ENCODE peak calls at places on chromosomes 13 and 19, in five cellular contexts. A is HepG2, C is K562, O is SK-N-SH, R is H1. Y is an unnamed sample. For H3K4me1, the result is how much of the 10 kb centered on the place peaks cover.

GRCh38 chr13:97319088-97319487 is 97.0 kb downstream of the MBNL2 start:
- DNase-seq in A (no peak), C (no peak), O (no peak), R (no peak), Y (no peak)

GRCh38 chr13:82076421-82076820 is 1735.5 kb upstream of the SPRY2 start:
- DNase-seq in A (no peak), C (no peak), O (no peak), R (no peak), Y (no peak)

GRCh38 chr13:60611523-60611922 is 214.5 kb downstream of the TDRD3 start:
- DNase-seq in A (no peak), C (no peak), O (no peak), R (no peak), Y (no peak)

GRCh38 chr13:29429496-29429895 is 166.0 kb downstream of the SLC7A1 start:
- DNase-seq in A (no peak), C (no peak), O (no peak), R (no peak), Y (no peak)

GRCh38 chr19:38727868-38728660 is 16.2 kb downstream of the CAPN12 start:
- DNase-seq in A (no peak), C (peak), O (no peak), R (no peak), Y (no peak)

GRCh38 chr19:18520848-18521691 is 800 bp downstream of the ELL start:
- DNase-seq in A (no peak), C (peak), O (no peak), R (peak), Y (no peak)

GRCh38 chr19:42283248-42284065 is 14.4 kb downstream of the CIC start:
- DNase-seq in A (peak), C (peak), O (peak), R (peak), Y (peak)

GRCh38 chr19:6241680-6242079 is 38.1 kb downstream of the MLLT1 start:
- DNase-seq in A (peak), C (no peak), O (peak), R (no peak), Y (no peak)

GRCh38 chr13:20633802-20634201 is 66.8 kb downstream of the IFT88 start:
- DNase-seq in A (no peak), C (no peak), O (no peak), R (no peak), Y (no peak)

GRCh38 chr19:2237051-2237868 is 636 bp downstream of the SF3A2 start:
- DNase-seq in A (no peak), C (no peak), O (no peak), R (no peak), Y (no peak)

GRCh38 chr19:9917322-9917721 is 19.0 kb downstream of the OLFM2 start:
- DNase-seq in A (peak), C (peak), O (peak), R (no peak), Y (no peak)

GRCh38 chr19:2561895-2562294 is 86.0 kb downstream of the GADD45B start:
- DNase-seq in A (no peak), C (no peak), O (no peak), R (no peak), Y (peak)

GRCh38 chr13:79901336-79901735 is 420.4 kb downstream of the NDFIP2 start:
- DNase-seq in A (no peak), C (no peak), O (no peak), R (no peak), Y (no peak)

GRCh38 chr13:102693250-102693649 is 1.6 kb downstream of the METTL21C start:
- DNase-seq in A (no peak), C (no peak), O (no peak), R (no peak), Y (no peak)

GRCh38 chr19:30666301-30666803 is 294.2 kb downstream of the ZNF536 start:
- DNase-seq in A (peak), C (peak), O (peak), R (peak), Y (no peak)

GRCh38 chr13:95296326-95296939 is 4.8 kb downstream of the ABCC4 start:
- DNase-seq in A (peak), C (no peak), O (peak), R (peak), Y (no peak)

GRCh38 chr13:90420683-90421082 is 926.8 kb upstream of the MIR17HG start:
- DNase-seq in A (no peak), C (no peak), O (no peak), R (no peak), Y (no peak)

GRCh38 chr13:106114981-106115554 is 420.4 kb downstream of the EFNB2 start:
- DNase-seq in A (no peak), C (no peak), O (no peak), R (no peak), Y (no peak)

GRCh38 chr19:16288544-16288943 is 36.1 kb upstream of the KLF2 start:
- DNase-seq in A (no peak), C (no peak), O (no peak), R (no peak), Y (no peak)

GRCh38 chr13:51026016-51026415 is 85.1 kb downstream of the C13orf42 start:
- DNase-seq in A (no peak), C (no peak), O (no peak), R (no peak), Y (no peak)

GRCh38 chr19:10478903-10479384 is 24.2 kb downstream of the KEAP1 start:
- DNase-seq in A (peak), C (peak), O (peak), R (peak), Y (no peak)

GRCh38 chr19:5644051-5644450 is 21.2 kb downstream of the SAFB start:
- DNase-seq in A (no peak), C (no peak), O (no peak), R (no peak), Y (no peak)

GRCh38 chr13:111202149-111202548 is 87.0 kb downstream of the ARHGEF7 start:
- DNase-seq in A (no peak), C (no peak), O (no peak), R (no peak), Y (no peak)

GRCh38 chr19:3243851-3244700 is 19.6 kb downstream of the CELF5 start:
- DNase-seq in A (peak), C (peak), O (no peak), R (peak), Y (no peak)

GRCh38 chr19:15464394-15465385 is at the start of gene RASAL3:
- DNase-seq in A (no peak), C (no peak), O (no peak), R (no peak), Y (peak)

GRCh38 chr19:10290439-10290875 is 705 bp downstream of the ICAM5 start:
- DNase-seq in A (no peak), C (no peak), O (no peak), R (peak), Y (no peak)

GRCh38 chr19:37333457-37333856 is 37.4 kb upstream of the ZNF527 start:
- DNase-seq in A (no peak), C (no peak), O (no peak), R (no peak), Y (no peak)

GRCh38 chr19:48474084-48474592 is 5.0 kb downstream of the CYTH2 start:
- DNase-seq in A (no peak), C (no peak), O (no peak), R (no peak), Y (no peak)

GRCh38 chr19:48470856-48471255 is 1.7 kb downstream of the CYTH2 start:
- DNase-seq in A (no peak), C (no peak), O (no peak), R (no peak), Y (no peak)

GRCh38 chr19:48475369-48476068 is 6.3 kb downstream of the CYTH2 start:
- DNase-seq in A (no peak), C (no peak), O (no peak), R (no peak), Y (no peak)

GRCh38 chr19:48471836-48472235 is 2.7 kb downstream of the CYTH2 start:
- DNase-seq in A (no peak), C (no peak), O (no peak), R (no peak), Y (no peak)

DNA sequence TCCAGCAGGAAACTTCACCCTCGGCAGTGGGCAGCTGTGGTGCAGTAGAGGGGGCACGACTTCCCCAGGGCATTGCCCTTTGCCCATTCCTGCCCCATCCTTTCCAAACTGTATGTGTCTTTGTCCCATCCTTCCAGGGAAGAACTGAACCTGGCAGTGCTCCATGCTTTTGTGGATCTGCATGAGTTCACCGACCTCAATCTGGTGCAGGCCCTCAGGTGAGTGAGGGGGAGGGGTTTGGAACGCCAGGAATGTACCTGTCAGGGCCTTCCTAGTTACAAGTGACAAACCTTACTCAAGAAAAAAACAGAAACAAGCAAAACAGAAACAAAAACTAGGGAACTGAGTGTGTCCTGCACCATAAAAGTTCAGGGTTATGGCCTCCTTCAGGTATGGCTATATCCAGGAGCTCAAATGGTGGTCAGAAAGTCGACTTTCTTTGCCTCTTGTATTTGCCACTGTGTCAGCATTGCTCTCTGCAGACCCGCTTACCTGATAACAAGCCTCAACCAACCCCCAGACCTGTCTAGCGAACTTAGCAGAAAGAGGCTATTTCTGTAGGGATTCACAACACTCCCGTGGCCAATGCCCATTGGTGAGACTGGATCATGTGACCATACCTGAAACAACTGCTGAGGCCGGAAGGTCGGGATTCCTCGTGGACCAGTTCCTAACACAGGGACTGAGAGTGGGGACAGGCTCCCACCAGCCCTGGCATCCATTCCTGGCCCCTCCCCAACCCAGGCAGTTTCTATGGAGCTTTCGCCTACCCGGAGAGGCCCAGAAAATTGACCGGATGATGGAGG is 4.2 kb downstream of the CYTH2 start:
- DNase-seq in A (no peak), C (no peak), O (no peak), R (no peak), Y (no peak)
- TF ChIP-seq TAF1 in A (no peak), C (no peak), O (no peak), R (no peak), Y (no peak)

DNA sequence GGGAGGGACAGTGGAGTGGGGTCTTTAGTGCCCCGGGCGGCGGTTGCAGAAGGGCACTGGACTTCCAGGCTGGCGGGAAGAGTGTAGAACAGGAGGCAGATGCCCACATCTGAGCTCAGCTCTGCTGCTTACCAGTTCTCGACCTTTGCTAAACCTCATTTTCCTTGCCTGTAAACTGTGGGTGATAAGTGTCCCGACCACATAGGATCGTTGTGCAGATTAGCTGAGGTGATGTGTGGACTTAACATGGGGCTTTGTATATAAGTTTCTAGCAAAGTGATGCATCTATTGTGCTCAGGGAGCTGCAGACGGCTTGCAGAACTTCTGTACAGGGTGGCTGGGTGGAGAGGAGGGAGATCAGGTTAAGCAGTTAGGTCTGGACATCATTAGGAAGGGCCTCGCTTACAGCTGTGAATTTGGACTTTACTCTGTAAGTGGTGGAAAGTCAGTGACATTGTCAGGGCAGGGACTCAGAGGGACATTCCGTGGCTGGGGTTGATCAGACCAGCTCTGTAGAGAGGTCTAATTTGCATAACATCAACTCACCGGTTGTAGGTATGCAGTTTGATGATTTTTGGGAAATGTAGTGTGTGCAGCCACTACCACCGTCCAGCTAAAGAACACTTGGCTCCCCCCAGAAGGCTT is 70.0 kb downstream of the SPATA13 start:
- DNase-seq in A (no peak), C (no peak), O (no peak), R (no peak), Y (no peak)
- H3K4me1 ChIP-seq in A (under half), C (under half), O (under half), R (under half), Y (under half)

GRCh38 chr13:113508531-113509254 is 18.2 kb upstream of the DCUN1D2 start:
- DNase-seq in A (no peak), C (no peak), O (no peak), R (no peak), Y (no peak)
- TF ChIP-seq TAF1 in A (no peak), C (no peak), O (no peak), R (no peak), Y (no peak)

DNA sequence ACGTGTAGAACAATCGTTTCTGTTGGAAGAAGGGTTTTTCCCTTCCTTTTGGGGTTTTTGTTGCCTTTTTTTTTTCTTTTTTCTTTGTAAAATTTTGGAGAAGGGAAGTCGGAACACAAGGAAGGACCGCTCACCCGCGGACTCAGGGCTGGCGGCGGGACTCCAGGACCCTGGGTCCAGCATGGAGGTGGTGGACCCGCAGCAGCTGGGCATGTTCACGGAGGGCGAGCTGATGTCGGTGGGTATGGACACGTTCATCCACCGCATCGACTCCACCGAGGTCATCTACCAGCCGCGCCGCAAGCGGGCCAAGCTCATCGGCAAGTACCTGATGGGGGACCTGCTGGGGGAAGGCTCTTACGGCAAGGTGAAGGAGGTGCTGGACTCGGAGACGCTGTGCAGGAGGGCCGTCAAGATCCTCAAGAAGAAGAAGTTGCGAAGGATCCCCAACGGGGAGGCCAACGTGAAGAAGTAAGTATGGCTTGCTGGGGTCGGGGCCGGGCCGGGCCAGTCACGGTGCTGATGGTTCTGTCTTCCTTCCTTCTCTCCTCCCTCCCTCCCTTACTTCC is 1.2 kb downstream of the STK11 start:
- DNase-seq in A (no peak), C (no peak), O (no peak), R (no peak), Y (no peak)
- H3K4me1 ChIP-seq in A (half or more), C (under half), O (under half), R (under half), Y (under half)

DNA sequence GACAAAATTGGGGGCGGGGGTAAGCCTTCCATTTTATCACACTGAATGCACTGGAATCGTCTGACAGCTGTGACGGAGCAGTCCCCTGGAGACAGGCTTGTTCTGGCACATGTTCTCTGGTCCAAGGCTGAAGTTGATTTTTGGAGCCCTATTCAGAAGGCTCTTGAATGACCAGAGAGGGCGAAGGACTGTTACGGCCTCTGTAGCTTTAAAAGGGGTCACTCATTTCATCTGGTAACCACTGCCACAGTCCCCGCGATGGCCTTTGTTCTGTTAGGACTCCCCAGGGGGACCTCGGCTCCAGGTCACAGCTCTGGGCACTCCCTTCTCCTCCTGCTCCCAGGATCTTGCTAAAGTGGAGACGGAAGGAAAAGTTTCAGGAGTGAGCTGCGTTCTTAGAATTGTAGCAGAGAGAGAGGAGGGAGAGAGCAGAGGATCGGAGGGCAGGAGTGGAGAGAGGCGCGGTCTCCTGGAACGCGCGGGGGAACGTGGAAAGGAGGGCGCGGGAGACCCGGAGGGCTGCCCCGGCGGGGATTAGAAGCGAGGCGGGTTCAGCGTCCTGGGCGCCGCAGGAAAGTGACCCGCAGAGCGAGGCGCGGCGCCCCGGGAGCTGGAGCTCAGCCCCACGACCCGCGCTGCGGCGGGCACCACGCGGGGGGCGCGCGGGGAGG is 134.3 kb upstream of the MYO16 start:
- DNase-seq in A (no peak), C (no peak), O (peak), R (peak), Y (no peak)
- TF ChIP-seq TAF1 in A (no peak), C (no peak), O (no peak), R (no peak), Y (no peak)

GRCh38 chr13:75372517-75372916 is 109.5 kb downstream of the TBC1D4 start:
- DNase-seq in A (peak), C (peak), O (peak), R (no peak), Y (no peak)
- H3K4me1 ChIP-seq in A (half or more), C (under half), O (under half), R (under half), Y (under half)

DNA sequence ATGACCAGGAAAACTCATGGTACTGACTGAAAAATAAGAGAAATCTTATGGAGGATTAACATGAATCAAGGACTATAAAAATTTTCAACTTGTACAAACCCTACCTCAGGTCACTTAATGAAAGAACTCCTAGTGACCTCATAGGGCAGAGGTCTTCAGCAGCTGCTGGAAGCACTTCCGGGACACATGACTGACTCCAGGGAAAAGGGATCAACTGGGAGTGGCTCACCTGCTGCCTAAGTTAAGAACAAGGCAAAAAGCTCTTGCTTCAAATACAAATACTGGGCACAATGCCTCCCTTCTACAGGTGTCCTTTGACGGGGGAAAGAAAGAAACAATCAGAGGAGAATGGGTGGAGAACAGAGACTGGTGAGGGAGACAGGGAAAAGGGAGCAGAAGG is 18.6 kb downstream of the DOCK9 start:
- DNase-seq in A (no peak), C (no peak), O (no peak), R (no peak), Y (no peak)
- TF ChIP-seq TAF1 in A (no peak), C (no peak), O (no peak), R (no peak), Y (no peak)

GRCh38 chr19:12784394-12784870 is 6.9 kb upstream of the JUNB start:
- DNase-seq in A (no peak), C (peak), O (no peak), R (no peak), Y (no peak)
- H3K4me1 ChIP-seq in A (half or more), C (half or more), O (half or more), R (under half), Y (half or more)

Y was measured in GM12878.